ENCODE peak calls at places on chromosomes 12 and 14, in eight cellular contexts. Q is GM23338, L is SK-N-SH, E is MM.1S, O is HCT116, I is PC-3, M is hepatocyte, K is neural progenitor cell. Y is an unnamed sample.

GRCh38 chr14:31326111-31326510 is 94.2 kb downstream of the HEATR5A start:
- DNase-seq in Q (no peak), L (no peak), E (no peak), O (peak), I (peak), M (no peak), K (no peak), Y (peak)

GRCh38 chr14:55309761-55310365 is 38.6 kb downstream of the FBXO34 start:
- DNase-seq in Q (no peak), L (no peak), E (no peak), O (no peak), I (no peak), M (no peak), K (no peak), Y (no peak)

GRCh38 chr12:5276327-5276880 is 155.5 kb upstream of the NTF3 start:
- DNase-seq in Q (no peak), L (no peak), E (no peak), O (no peak), I (no peak), M (no peak), K (no peak), Y (no peak)

GRCh38 chr12:76197283-76197682 is 112.8 kb upstream of the NAP1L1 start:
- DNase-seq in Q (no peak), L (no peak), E (no peak), O (no peak), I (no peak), M (no peak), K (no peak), Y (no peak)

GRCh38 chr14:33120966-33121365 is 182.3 kb downstream of the NPAS3 start:
- DNase-seq in Q (no peak), L (no peak), E (no peak), O (no peak), I (peak), M (no peak), K (no peak), Y (no peak)

GRCh38 chr12:43896496-43896895 is 60.6 kb downstream of the TMEM117 start:
- DNase-seq in Q (no peak), L (no peak), E (no peak), O (no peak), I (no peak), M (no peak), K (no peak), Y (no peak)

GRCh38 chr12:58537278-58537677 is 383.0 kb downstream of the LRIG3 start:
- DNase-seq in Q (no peak), L (no peak), E (no peak), O (no peak), I (peak), M (no peak), K (no peak), Y (no peak)

GRCh38 chr14:101862177-101862576 is 100.7 kb downstream of the PPP2R5C start:
- DNase-seq in Q (no peak), L (no peak), E (no peak), O (no peak), I (peak), M (no peak), K (no peak), Y (no peak)

GRCh38 chr12:109737111-109737510 is 23.5 kb downstream of the FAM222A start:
- DNase-seq in Q (no peak), L (no peak), E (no peak), O (no peak), I (no peak), M (no peak), K (no peak), Y (no peak)

GRCh38 chr14:68363841-68364711 is 428.8 kb downstream of the ZFP36L1 start:
- DNase-seq in Q (peak), L (no peak), E (no peak), O (no peak), I (no peak), M (peak), K (peak), Y (no peak)

GRCh38 chr14:68784298-68784910 is 8.5 kb downstream of the ZFP36L1 start:
- DNase-seq in Q (no peak), L (no peak), E (no peak), O (no peak), I (peak), M (peak), K (no peak), Y (no peak)

GRCh38 chr12:51311389-51311788 is 12.6 kb downstream of the BIN2 start:
- DNase-seq in Q (no peak), L (no peak), E (no peak), O (no peak), I (no peak), M (no peak), K (no peak), Y (no peak)

GRCh38 chr12:51307655-51308593 is 16.1 kb downstream of the BIN2 start:
- DNase-seq in Q (no peak), L (no peak), E (no peak), O (peak), I (peak), M (peak), K (no peak), Y (no peak)
- H3K4me2 ChIP-seq in Q (no peak), L (peak), E (no peak), O (peak), I (peak), M (peak), K (no peak), Y (no peak)

DNA sequence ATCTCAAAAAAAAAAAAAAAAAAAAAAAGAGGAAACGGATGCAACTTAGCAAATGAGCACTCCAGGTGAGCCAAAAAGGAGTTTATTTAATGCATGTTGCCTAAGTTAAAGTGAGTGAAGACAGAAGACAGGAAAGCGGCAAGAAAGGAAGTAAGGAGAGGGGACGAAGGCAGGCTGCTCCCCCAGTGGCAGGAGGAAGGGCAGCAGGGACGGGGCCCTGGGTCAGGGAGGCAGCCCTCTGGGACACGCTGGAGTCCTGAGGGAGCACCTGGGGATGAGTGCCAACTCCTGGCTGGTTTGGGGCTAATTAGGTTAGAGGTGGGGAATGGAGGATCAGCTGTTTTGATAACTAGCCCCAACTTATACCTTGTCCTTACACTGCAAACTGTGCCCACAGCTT is 37.0 kb upstream of the SPTLC2 start:
- DNase-seq in Q (peak), L (peak), E (no peak), O (no peak), I (no peak), M (no peak), K (peak), Y (peak)
- TF ChIP-seq CTCF in Q (peak), L (peak), E (no peak), O (peak), I (peak), M (no peak), K (peak), Y (peak)

DNA sequence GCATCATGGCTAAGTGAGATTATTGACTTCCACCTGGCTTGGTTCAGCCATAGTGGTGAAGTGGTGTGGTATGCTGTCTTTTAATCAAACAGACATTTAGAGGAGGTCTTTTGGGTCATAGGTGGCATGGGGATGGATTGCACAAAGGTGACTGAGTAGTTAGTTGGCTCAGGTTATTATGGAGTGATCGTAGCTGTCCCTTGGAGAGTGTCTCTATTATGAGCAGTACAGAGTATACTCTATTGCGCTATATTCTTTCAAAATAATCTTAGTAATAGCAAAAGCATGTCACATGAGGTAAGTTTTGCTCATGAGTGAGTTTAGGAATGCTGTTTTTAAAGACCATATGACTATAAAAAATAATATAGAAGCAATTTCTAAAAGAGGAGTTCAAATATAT is 60.4 kb downstream of the RASSF8 start:
- DNase-seq in Q (no peak), L (no peak), E (no peak), O (no peak), I (peak), M (no peak), K (no peak), Y (no peak)
- TF ChIP-seq EZH2phosphoT487 in Q (no peak), L (no peak), E (no peak), O (no peak), I (no peak), M (no peak), K (no peak), Y (no peak)

GRCh38 chr14:64475585-64476273 is 10.4 kb downstream of the AKAP5 start:
- DNase-seq in Q (no peak), L (no peak), E (no peak), O (no peak), I (no peak), M (no peak), K (peak), Y (no peak)
- H3K4me2 ChIP-seq in Q (no peak), L (no peak), E (no peak), O (no peak), I (no peak), M (no peak), K (no peak), Y (no peak)

GRCh38 chr14:46344327-46344937 is 307.1 kb downstream of the RPL10L start:
- DNase-seq in Q (peak), L (peak), E (peak), O (peak), I (peak), M (peak), K (peak), Y (peak)
- TF ChIP-seq CTCF in Q (peak), L (peak), E (peak), O (peak), I (peak), M (peak), K (peak), Y (peak)

DNA sequence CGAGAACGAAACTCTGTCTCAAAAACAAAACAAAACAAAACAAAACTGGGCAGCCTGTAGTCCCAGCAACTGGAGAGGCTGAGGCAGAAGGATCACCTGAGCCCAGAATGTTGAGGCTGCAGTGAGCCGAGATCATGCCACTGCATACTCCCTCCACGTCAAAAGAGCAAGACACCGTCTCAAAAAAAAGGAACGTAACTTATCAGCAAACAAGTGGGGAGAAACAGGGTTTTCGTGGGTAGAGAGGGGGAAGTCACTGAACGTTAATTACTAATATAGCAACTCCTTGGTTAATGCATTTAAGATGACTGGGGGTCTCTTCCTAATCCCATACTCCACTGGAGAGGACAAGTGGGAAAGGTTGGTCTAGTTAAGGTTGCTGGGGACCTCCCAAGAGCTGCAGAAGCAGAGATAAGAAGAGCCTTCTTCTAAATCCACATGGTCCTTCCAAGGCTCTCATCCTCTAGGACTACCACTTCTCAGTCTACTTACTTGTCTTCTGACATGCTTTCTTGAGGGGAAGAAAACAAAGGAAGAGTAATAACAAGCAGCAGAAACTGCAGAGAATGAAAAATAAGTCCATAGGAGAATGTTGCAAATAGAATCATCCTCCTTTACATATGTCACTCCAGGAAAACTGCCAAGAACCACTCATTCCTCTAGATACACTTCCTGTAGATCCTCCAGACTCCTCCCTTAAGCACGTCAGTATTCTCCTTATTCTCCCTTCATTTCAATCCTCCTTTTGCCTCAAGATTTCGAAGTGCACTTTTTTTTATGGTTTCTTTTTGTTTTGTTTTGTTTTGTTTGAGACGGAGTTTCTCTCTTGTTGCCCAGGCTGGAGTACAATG is 5.8 kb downstream of the NUMB start:
- DNase-seq in Q (no peak), L (no peak), E (no peak), O (no peak), I (peak), M (no peak), K (no peak), Y (peak)
- TF ChIP-seq EZH2phosphoT487 in Q (no peak), L (no peak), E (no peak), O (no peak), I (no peak), M (no peak), K (no peak), Y (no peak)

GRCh38 chr12:32053881-32054624 is 52.6 kb upstream of the BICD1 start:
- DNase-seq in Q (no peak), L (no peak), E (peak), O (no peak), I (no peak), M (peak), K (no peak), Y (no peak)
- H3K4me2 ChIP-seq in Q (no peak), L (no peak), E (no peak), O (no peak), I (no peak), M (peak), K (no peak), Y (no peak)